ENCODE peak calls at places on chromosomes 1 and 21, in seven cellular contexts. One of them, this sample, is unnamed.
A peak's percentile ranks its signal among the peaks of the same experiment; 100 is the strongest.

GRCh38 chr1:11131816-11132215 is 32.1 kb upstream of the EXOSC10 start:
- DNase-seq in tibial nerve: no peak
- DNase-seq in prostate gland: no peak
- DNase-seq in heart left ventricle: no peak
- DNase-seq in body of pancreas: no peak
- DNase-seq in esophagus muscularis mucosa: no peak
- DNase-seq in H1: no peak
- DNase-seq in this sample: no peak

GRCh38 chr21:35641271-35642016 is 418.9 kb downstream of the SETD4 start:
- DNase-seq in heart left ventricle: no peak
- DNase-seq in H1: no peak
- DNase-seq in body of pancreas: no peak
- DNase-seq in prostate gland: no peak
- DNase-seq in tibial nerve: no peak
- DNase-seq in esophagus muscularis mucosa: peak; percentile 55
- DNase-seq in this sample: no peak

GRCh38 chr1:29698033-29698432 is 461.7 kb downstream of the PTPRU start:
- DNase-seq in prostate gland: no peak
- DNase-seq in H1: no peak
- DNase-seq in tibial nerve: no peak
- DNase-seq in esophagus muscularis mucosa: no peak
- DNase-seq in body of pancreas: no peak
- DNase-seq in heart left ventricle: no peak
- DNase-seq in this sample: peak; percentile 18

GRCh38 chr1:185350027-185350442 is 33.0 kb upstream of the IVNS1ABP start:
- DNase-seq in prostate gland: no peak
- DNase-seq in H1: no peak
- DNase-seq in esophagus muscularis mucosa: no peak
- DNase-seq in heart left ventricle: no peak
- DNase-seq in tibial nerve: no peak
- DNase-seq in body of pancreas: no peak
- DNase-seq in this sample: no peak

GRCh38 chr1:100955322-100955721 is 59.4 kb downstream of the SLC30A7 start:
- DNase-seq in esophagus muscularis mucosa: no peak
- DNase-seq in tibial nerve: no peak
- DNase-seq in heart left ventricle: no peak
- DNase-seq in H1: no peak
- DNase-seq in prostate gland: no peak
- DNase-seq in body of pancreas: no peak
- DNase-seq in this sample: no peak

GRCh38 chr1:53332833-53333232 is 5.0 kb upstream of the LRP8 start:
- DNase-seq in esophagus muscularis mucosa: no peak
- DNase-seq in heart left ventricle: no peak
- DNase-seq in H1: no peak
- DNase-seq in body of pancreas: no peak
- DNase-seq in prostate gland: no peak
- DNase-seq in tibial nerve: no peak
- DNase-seq in this sample: no peak

GRCh38 chr1:116020668-116021272 is 44.5 kb downstream of the SLC22A15 start:
- DNase-seq in heart left ventricle: peak; percentile 42
- DNase-seq in esophagus muscularis mucosa: no peak
- DNase-seq in body of pancreas: peak; percentile 76
- DNase-seq in H1: peak; percentile 33
- DNase-seq in tibial nerve: peak; percentile 33
- DNase-seq in prostate gland: peak; percentile 15
- DNase-seq in this sample: peak; percentile 20

GRCh38 chr1:151832318-151832984 is 849 bp upstream of the RORC start:
- DNase-seq in tibial nerve: no peak
- DNase-seq in prostate gland: peak; percentile 98
- DNase-seq in heart left ventricle: peak; percentile 88
- DNase-seq in body of pancreas: peak; percentile 100
- DNase-seq in H1: no peak
- DNase-seq in esophagus muscularis mucosa: no peak
- DNase-seq in this sample: peak; percentile 89

GRCh38 chr1:115098979-115099692 is 9.8 kb upstream of the TSPAN2 start:
- DNase-seq in prostate gland: peak; percentile 76
- DNase-seq in esophagus muscularis mucosa: no peak
- DNase-seq in heart left ventricle: peak; percentile 45
- DNase-seq in tibial nerve: no peak
- DNase-seq in H1: no peak
- DNase-seq in body of pancreas: peak; percentile 41
- DNase-seq in this sample: no peak

GRCh38 chr21:31282095-31282709 is 61.9 kb downstream of the TIAM1 start:
- DNase-seq in H1: no peak
- DNase-seq in tibial nerve: peak; percentile 10
- DNase-seq in body of pancreas: no peak
- DNase-seq in prostate gland: no peak
- DNase-seq in esophagus muscularis mucosa: no peak
- DNase-seq in heart left ventricle: peak; percentile 65
- DNase-seq in this sample: no peak

GRCh38 chr1:10400013-10400412 is 1.1 kb downstream of the PGD start:
- DNase-seq in heart left ventricle: no peak
- DNase-seq in prostate gland: no peak
- DNase-seq in tibial nerve: peak; percentile 7
- DNase-seq in esophagus muscularis mucosa: no peak
- DNase-seq in body of pancreas: no peak
- DNase-seq in H1: no peak
- DNase-seq in this sample: no peak

GRCh38 chr21:18991846-18992245 is 588.3 kb upstream of the TMPRSS15 start:
- DNase-seq in prostate gland: no peak
- DNase-seq in H1: no peak
- DNase-seq in heart left ventricle: no peak
- DNase-seq in body of pancreas: no peak
- DNase-seq in tibial nerve: no peak
- DNase-seq in esophagus muscularis mucosa: no peak
- DNase-seq in this sample: no peak

GRCh38 chr1:8026976-8027747 is 1.1 kb upstream of the ERRFI1 start:
- DNase-seq in esophagus muscularis mucosa: no peak
- DNase-seq in tibial nerve: no peak
- DNase-seq in body of pancreas: peak; percentile 94
- DNase-seq in H1: no peak
- DNase-seq in prostate gland: no peak
- DNase-seq in heart left ventricle: peak; percentile 33
- DNase-seq in this sample: peak; percentile 29

GRCh38 chr21:46483300-46484295 is 24.9 kb downstream of the DIP2A start:
- DNase-seq in heart left ventricle: no peak
- DNase-seq in prostate gland: no peak
- DNase-seq in tibial nerve: no peak
- DNase-seq in body of pancreas: peak; percentile 21
- DNase-seq in H1: no peak
- DNase-seq in esophagus muscularis mucosa: no peak
- DNase-seq in this sample: no peak

GRCh38 chr1:105544475-105544874 is 1512.0 kb upstream of the PRMT6 start:
- DNase-seq in tibial nerve: no peak
- DNase-seq in prostate gland: no peak
- DNase-seq in body of pancreas: no peak
- DNase-seq in esophagus muscularis mucosa: no peak
- DNase-seq in heart left ventricle: no peak
- DNase-seq in H1: no peak
- DNase-seq in this sample: no peak

GRCh38 chr1:21490774-21491482 is 18.3 kb upstream of the ALPL start:
- DNase-seq in body of pancreas: peak; percentile 42
- DNase-seq in prostate gland: no peak
- DNase-seq in esophagus muscularis mucosa: no peak
- DNase-seq in heart left ventricle: no peak
- DNase-seq in tibial nerve: no peak
- DNase-seq in H1: no peak
- DNase-seq in this sample: no peak

GRCh38 chr1:116755681-116756080 is 1.5 kb downstream of the CD2 start:
- DNase-seq in H1: no peak
- DNase-seq in heart left ventricle: no peak
- DNase-seq in body of pancreas: no peak
- DNase-seq in esophagus muscularis mucosa: no peak
- DNase-seq in prostate gland: no peak
- DNase-seq in tibial nerve: no peak
- DNase-seq in this sample: no peak

GRCh38 chr1:50109647-50110075 is 941 bp downstream of the ELAVL4 start:
- DNase-seq in heart left ventricle: no peak
- DNase-seq in prostate gland: no peak
- DNase-seq in body of pancreas: no peak
- DNase-seq in H1: no peak
- DNase-seq in esophagus muscularis mucosa: no peak
- DNase-seq in tibial nerve: no peak
- DNase-seq in this sample: peak; percentile 15

GRCh38 chr1:68438310-68438709 is 11.4 kb downstream of the RPE65 start:
- DNase-seq in tibial nerve: no peak
- DNase-seq in body of pancreas: no peak
- DNase-seq in prostate gland: no peak
- DNase-seq in heart left ventricle: no peak
- DNase-seq in esophagus muscularis mucosa: no peak
- DNase-seq in H1: no peak
- DNase-seq in this sample: no peak

GRCh38 chr1:35536551-35537162 is 20.5 kb downstream of the KIAA0319L start:
- DNase-seq in H1: no peak
- DNase-seq in prostate gland: no peak
- DNase-seq in body of pancreas: no peak
- DNase-seq in esophagus muscularis mucosa: no peak
- DNase-seq in tibial nerve: no peak
- DNase-seq in heart left ventricle: no peak
- DNase-seq in this sample: no peak

GRCh38 chr1:35539824-35540261 is 17.4 kb downstream of the KIAA0319L start:
- DNase-seq in prostate gland: no peak
- DNase-seq in body of pancreas: no peak
- DNase-seq in heart left ventricle: no peak
- DNase-seq in tibial nerve: no peak
- DNase-seq in H1: no peak
- DNase-seq in esophagus muscularis mucosa: no peak
- DNase-seq in this sample: no peak

GRCh38 chr1:35537788-35538187 is 19.4 kb downstream of the KIAA0319L start:
- DNase-seq in heart left ventricle: no peak
- DNase-seq in body of pancreas: no peak
- DNase-seq in tibial nerve: no peak
- DNase-seq in prostate gland: no peak
- DNase-seq in esophagus muscularis mucosa: no peak
- DNase-seq in H1: no peak
- DNase-seq in this sample: no peak

GRCh38 chr1:35535243-35535642 is 22.0 kb downstream of the KIAA0319L start:
- DNase-seq in prostate gland: no peak
- DNase-seq in heart left ventricle: no peak
- DNase-seq in tibial nerve: no peak
- DNase-seq in body of pancreas: no peak
- DNase-seq in H1: no peak
- DNase-seq in esophagus muscularis mucosa: no peak
- DNase-seq in this sample: no peak

DNA sequence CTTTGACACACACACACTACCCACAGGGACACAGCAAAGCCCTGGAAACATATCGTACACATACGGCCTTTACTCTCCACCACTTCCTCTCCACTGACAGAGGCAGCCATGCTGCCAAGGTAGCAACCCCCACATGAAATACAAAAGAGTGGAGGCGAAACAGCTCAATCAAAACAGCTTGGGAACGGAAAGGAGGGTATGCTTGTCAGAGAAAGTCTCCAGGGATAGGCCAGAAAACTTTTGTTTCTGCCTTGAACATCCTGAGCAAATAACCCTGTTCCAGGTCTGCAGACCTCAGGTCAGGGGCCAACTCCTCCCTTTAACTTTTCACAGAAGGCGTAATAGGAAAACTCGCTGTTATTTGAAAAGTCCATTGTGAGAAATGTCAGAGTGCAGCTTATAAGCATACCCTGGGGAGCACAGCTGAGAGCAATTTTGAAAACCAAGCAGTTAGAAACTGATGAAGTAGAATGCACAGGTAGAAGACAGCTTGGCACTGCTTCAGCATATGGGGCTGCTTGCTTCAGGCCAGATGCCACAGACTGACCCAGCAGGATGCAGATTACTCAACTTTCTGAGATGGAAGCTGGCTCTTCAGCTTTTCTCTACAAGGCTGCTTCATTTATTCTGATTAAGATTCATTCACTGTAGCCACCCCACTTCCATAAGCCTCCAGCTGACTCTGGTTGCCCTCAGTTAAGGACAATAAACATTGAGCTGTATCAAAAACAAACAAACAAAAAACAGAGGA is 18.0 kb downstream of the KIAA0319L start:
- DNase-seq in body of pancreas: peak; percentile 34
- DNase-seq in esophagus muscularis mucosa: no peak
- DNase-seq in tibial nerve: no peak
- DNase-seq in prostate gland: no peak
- DNase-seq in heart left ventricle: no peak
- DNase-seq in H1: no peak
- DNase-seq in this sample: no peak
- TF ChIP-seq POLR2A in body of pancreas: no peak
- TF ChIP-seq POLR2A in esophagus muscularis mucosa: no peak
- TF ChIP-seq POLR2A in tibial nerve: no peak
- TF ChIP-seq POLR2A in prostate gland: no peak
- TF ChIP-seq POLR2A in heart left ventricle: no peak
- TF ChIP-seq POLR2A in H1: no peak
- TF ChIP-seq POLR2A in this sample: no peak

GRCh38 chr1:18234790-18235242 is 127.2 kb downstream of the IGSF21 start:
- DNase-seq in body of pancreas: peak; percentile 42
- DNase-seq in tibial nerve: peak; percentile 11
- DNase-seq in H1: peak; percentile 57
- DNase-seq in heart left ventricle: no peak
- DNase-seq in prostate gland: peak; percentile 19
- DNase-seq in esophagus muscularis mucosa: no peak
- DNase-seq in this sample: peak; percentile 43
- TF ChIP-seq CTCF in body of pancreas: peak; percentile 43
- TF ChIP-seq CTCF in tibial nerve: no peak
- TF ChIP-seq CTCF in H1: peak; percentile 95
- TF ChIP-seq CTCF in heart left ventricle: peak; percentile 56
- TF ChIP-seq CTCF in prostate gland: peak; percentile 59
- TF ChIP-seq CTCF in esophagus muscularis mucosa: peak; percentile 35
- TF ChIP-seq CTCF in this sample: peak; percentile 62

DNA sequence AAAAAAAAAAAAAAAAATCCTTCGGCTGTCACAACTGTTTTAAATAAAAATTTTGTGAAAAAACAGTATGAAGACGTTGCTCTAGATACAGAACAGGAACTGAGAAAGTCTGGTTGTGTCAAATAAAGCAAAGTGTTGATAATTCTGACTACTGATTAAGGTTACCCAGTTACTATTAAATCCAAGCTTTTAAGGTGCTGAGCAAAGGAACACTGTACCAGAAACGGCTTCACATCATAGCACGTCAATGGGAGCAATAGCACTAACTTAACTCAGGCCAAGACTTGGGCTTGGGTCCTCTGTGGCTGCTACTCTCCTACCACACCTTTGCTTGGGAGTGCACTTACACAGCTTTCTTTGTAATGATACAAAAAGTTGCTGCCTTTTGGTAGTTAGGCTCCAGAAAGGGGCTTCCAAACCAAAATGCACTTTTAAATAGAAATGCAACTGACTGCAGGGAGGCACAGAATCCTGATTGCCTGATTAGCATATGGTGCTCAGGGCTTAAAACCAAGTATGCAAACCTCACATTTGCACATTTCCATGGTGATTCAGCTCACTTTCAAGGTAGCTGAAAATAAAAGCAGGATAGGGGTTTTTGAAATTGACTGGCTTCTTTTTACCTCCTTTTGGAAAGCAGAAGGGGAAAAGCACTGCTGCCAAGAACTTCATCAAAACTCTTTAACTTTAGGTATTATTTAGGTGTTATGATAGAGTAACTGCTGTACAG is 6.3 kb downstream of the MCL1 start:
- DNase-seq in tibial nerve: no peak
- DNase-seq in esophagus muscularis mucosa: no peak
- DNase-seq in body of pancreas: no peak
- DNase-seq in prostate gland: no peak
- DNase-seq in heart left ventricle: no peak
- DNase-seq in H1: no peak
- DNase-seq in this sample: no peak
- TF ChIP-seq POLR2A in tibial nerve: no peak
- TF ChIP-seq POLR2A in esophagus muscularis mucosa: no peak
- TF ChIP-seq POLR2A in body of pancreas: no peak
- TF ChIP-seq POLR2A in prostate gland: no peak
- TF ChIP-seq POLR2A in heart left ventricle: no peak
- TF ChIP-seq POLR2A in H1: peak; percentile 72
- TF ChIP-seq POLR2A in this sample: no peak

GRCh38 chr1:91764471-91765115 is 121.4 kb downstream of the TGFBR3 start:
- DNase-seq in tibial nerve: no peak
- DNase-seq in esophagus muscularis mucosa: no peak
- DNase-seq in prostate gland: no peak
- DNase-seq in heart left ventricle: no peak
- DNase-seq in body of pancreas: no peak
- DNase-seq in H1: peak; percentile 13
- DNase-seq in this sample: no peak
- TF ChIP-seq CTCF in tibial nerve: no peak
- TF ChIP-seq CTCF in esophagus muscularis mucosa: no peak
- TF ChIP-seq CTCF in prostate gland: no peak
- TF ChIP-seq CTCF in heart left ventricle: no peak
- TF ChIP-seq CTCF in body of pancreas: no peak
- TF ChIP-seq CTCF in H1: peak; percentile 74
- TF ChIP-seq CTCF in this sample: no peak

This sample was measured in adrenal gland.